ENCODE peak calls at places on chromosomes 3 and 15, in six cellular contexts. W, A, R, F, Z and O are unnamed samples.

GRCh38 chr3:169133178-169134161 is 530.0 kb downstream of the MECOM start:
- DNase-seq in R (no peak), F (no peak), A (peak; percentile 28), Z (no peak), W (peak; percentile 30), O (no peak)

GRCh38 chr15:87877114-87877810 is 379.3 kb downstream of the NTRK3 start:
- DNase-seq in W (no peak), R (no peak), Z (no peak), F (no peak), A (no peak), O (peak; percentile 99)

GRCh38 chr3:189995129-189995528 is 125.6 kb downstream of the P3H2 start:
- DNase-seq in Z (no peak), W (no peak), A (no peak), F (no peak), R (no peak), O (no peak)

GRCh38 chr3:1346386-1346785 is 253.6 kb downstream of the CNTN6 start:
- DNase-seq in W (no peak), F (no peak), A (no peak), Z (no peak), R (no peak), O (no peak)

GRCh38 chr15:63860161-63860954 is 26.6 kb upstream of the HERC1 start:
- DNase-seq in W (no peak), Z (peak; percentile 19), R (no peak), F (no peak), A (no peak), O (no peak)

GRCh38 chr3:187507266-187507665 is 139.1 kb downstream of the RTP4 start:
- DNase-seq in Z (no peak), R (no peak), A (no peak), F (no peak), W (no peak), O (no peak)

GRCh38 chr3:172832983-172833382 is 82.5 kb downstream of the ECT2 start:
- DNase-seq in R (no peak), F (no peak), W (no peak), Z (no peak), A (no peak), O (no peak)

GRCh38 chr3:146865175-146865755 is 260.1 kb upstream of the PLSCR5 start:
- DNase-seq in W (no peak), R (no peak), Z (no peak), F (no peak), A (no peak), O (no peak)

GRCh38 chr3:183534249-183534648 is 21.3 kb downstream of the KLHL6 start:
- DNase-seq in F (no peak), A (no peak), Z (no peak), W (no peak), R (no peak), O (peak; percentile 9)

GRCh38 chr3:148757238-148757930 is 59.7 kb downstream of the AGTR1 start:
- DNase-seq in A (no peak), Z (no peak), R (no peak), F (no peak), W (peak; percentile 82), O (peak; percentile 60)

GRCh38 chr3:186070996-186071395 is 37.9 kb downstream of the ETV5 start:
- DNase-seq in A (no peak), R (no peak), W (peak; percentile 6), F (no peak), Z (no peak), O (no peak)

GRCh38 chr15:100728371-100729201 is 126.2 kb downstream of the ASB7 start:
- DNase-seq in W (no peak), Z (no peak), F (no peak), R (no peak), A (no peak), O (no peak)